ENCODE peak calls at places on chromosomes 3 and 15, in four cellular contexts. Y, E, X and A are unnamed samples.

GRCh38 chr15:68789921-68790575 is 30.6 kb downstream of the ANP32A start:
- DNase-seq in X (no peak), Y (no peak), E (no peak), A (no peak)

GRCh38 chr3:73473578-73474448 is 150.9 kb downstream of the PDZRN3 start:
- DNase-seq in Y (no peak), X (no peak), E (no peak), A (no peak)

GRCh38 chr3:125150525-125151436 is 61.8 kb downstream of the SLC12A8 start:
- DNase-seq in Y (no peak), E (no peak), X (no peak), A (peak; percentile 81)

GRCh38 chr15:58046467-58046866 is 19.0 kb downstream of the ALDH1A2 start:
- DNase-seq in X (no peak), E (no peak), Y (no peak), A (no peak)

GRCh38 chr15:41622901-41623300 is 37.3 kb upstream of the MGA start:
- DNase-seq in Y (no peak), E (no peak), X (no peak), A (no peak)

GRCh38 chr3:103127116-103127630 is 692.4 kb downstream of the ZPLD1 start:
- DNase-seq in Y (no peak), E (no peak), X (no peak), A (no peak)

GRCh38 chr15:73746883-73747282 is 6.3 kb downstream of the INSYN1 start:
- DNase-seq in X (no peak), E (no peak), Y (no peak), A (no peak)

GRCh38 chr3:52302426-52303185 is 13.5 kb upstream of the DNAH1 start:
- DNase-seq in X (no peak), E (no peak), Y (no peak), A (no peak)

GRCh38 chr15:78093242-78094020 is 1.1 kb downstream of the SH2D7 start:
- DNase-seq in X (no peak), Y (no peak), E (no peak), A (no peak)

GRCh38 chr15:100078511-100079220 is 263.1 kb downstream of the ADAMTS17 start:
- DNase-seq in Y (no peak), E (no peak), X (no peak), A (peak; percentile 49)

GRCh38 chr15:90929709-90930019 is 2.7 kb downstream of the HDDC3 start:
- DNase-seq in Y (no peak), E (no peak), X (no peak), A (no peak)

GRCh38 chr15:50549326-50549725 is 2.9 kb upstream of the USP50 start:
- DNase-seq in Y (no peak), X (no peak), E (no peak), A (no peak)

GRCh38 chr15:93587046-93587445 is 498.0 kb upstream of the RGMA start:
- DNase-seq in Y (peak; percentile 34), E (no peak), X (no peak), A (no peak)

GRCh38 chr3:148718982-148719862 is 21.5 kb downstream of the AGTR1 start:
- DNase-seq in E (no peak), Y (no peak), X (no peak), A (peak; percentile 12)

GRCh38 chr3:186869253-186870235 is 27.0 kb downstream of the ADIPOQ start:
- DNase-seq in Y (no peak), X (no peak), E (no peak), A (no peak)

GRCh38 chr3:110710605-110711004 is 361.0 kb upstream of the NECTIN3 start:
- DNase-seq in Y (no peak), E (no peak), X (no peak), A (no peak)

GRCh38 chr3:136075816-136076215 is 110.3 kb downstream of the PPP2R3A start:
- DNase-seq in E (no peak), Y (no peak), X (no peak), A (no peak)

GRCh38 chr3:125401402-125401801 is 26.3 kb upstream of the ZNF148 start:
- DNase-seq in X (no peak), E (no peak), Y (no peak), A (no peak)

GRCh38 chr15:92541197-92542190 is 114.1 kb downstream of the FAM174B start:
- DNase-seq in E (no peak), Y (no peak), X (no peak), A (peak; percentile 4)

GRCh38 chr3:157239082-157239704 is 79.2 kb upstream of the CCNL1 start:
- DNase-seq in X (peak; percentile 36), Y (peak; percentile 61), E (peak; percentile 26), A (peak; percentile 73)

GRCh38 chr3:136932518-136932917 is 25.3 kb upstream of the IL20RB start:
- DNase-seq in X (no peak), E (no peak), Y (no peak), A (peak; percentile 53)

GRCh38 chr15:78077860-78078187 is 313 bp upstream of the TBC1D2B start:
- DNase-seq in E (no peak), X (no peak), Y (no peak), A (no peak)

GRCh38 chr3:151281671-151282334 is 3.5 kb upstream of the P2RY14 start:
- DNase-seq in Y (peak; percentile 32), X (no peak), E (no peak), A (no peak)

GRCh38 chr3:159865042-159865579 is 123.5 kb upstream of the IL12A start:
- DNase-seq in Y (no peak), E (no peak), X (no peak), A (no peak)

GRCh38 chr3:13161021-13161759 is 88.0 kb upstream of the IQSEC1 start:
- DNase-seq in E (no peak), Y (no peak), X (no peak), A (peak; percentile 2)

GRCh38 chr3:109806929-109807328 is 469.6 kb upstream of the DPPA4 start:
- DNase-seq in E (no peak), Y (no peak), X (no peak), A (peak; percentile 20)

GRCh38 chr15:62390793-62391543 is 225.9 kb upstream of the C2CD4B start:
- DNase-seq in Y (peak; percentile 35), E (no peak), X (peak; percentile 44), A (peak; percentile 48)

GRCh38 chr3:172268425-172268824 is 179.8 kb downstream of the GHSR start:
- DNase-seq in Y (no peak), X (no peak), E (no peak), A (no peak)

GRCh38 chr3:135014575-135014974 is 219.5 kb downstream of the EPHB1 start:
- DNase-seq in X (no peak), Y (no peak), E (no peak), A (no peak)

GRCh38 chr15:45265506-45265905 is 13.5 kb downstream of the SLC28A2 start:
- DNase-seq in Y (no peak), E (no peak), X (no peak), A (peak; percentile 23)

GRCh38 chr3:133535971-133536634 is 37.4 kb upstream of the CDV3 start:
- DNase-seq in E (no peak), X (no peak), Y (no peak), A (peak; percentile 93)

GRCh38 chr15:36756707-36757106 is 177.3 kb downstream of the CDIN1 start:
- DNase-seq in Y (no peak), E (no peak), X (no peak), A (no peak)

GRCh38 chr15:70054884-70055387 is 42.8 kb downstream of the TLE3 start:
- DNase-seq in Y (no peak), E (no peak), X (no peak), A (no peak)

GRCh38 chr3:140311428-140311827 is 366.4 kb upstream of the TRIM42 start:
- DNase-seq in E (no peak), Y (no peak), X (no peak), A (no peak)

GRCh38 chr15:99507016-99507731 is 58.6 kb upstream of the MEF2A start:
- DNase-seq in Y (peak; percentile 78), E (no peak), X (no peak), A (no peak)

GRCh38 chr15:71792521-71792920 is 17.8 kb upstream of the NR2E3 start:
- DNase-seq in X (no peak), Y (no peak), E (no peak), A (no peak)

GRCh38 chr3:72950801-72951200 is 45.8 kb upstream of the PPP4R2 start:
- DNase-seq in X (no peak), E (no peak), Y (no peak), A (no peak)